ENCODE peak calls at places on chromosome 5, in seven cellular contexts. R is GM03348; A is D341Med; J is M059J; N is cardiac muscle cell; E is kidney glomerular epithelial cell; P is stimulated activated naive B cell treated with anti-CD40 and anti-IgM and Interleukin-4, amounts not matched to agents 10 μg/mL and 1 μg/mL and 100 μg/mL, for 72 hours. O is an unnamed sample.

GRCh38 chr5:81147011-81147594 is 86.0 kb upstream of the CKMT2 start:
- DNase-seq in R (no peak), A (no peak), J (no peak), N (no peak), E (no peak), P (no peak), O (no peak)

GRCh38 chr5:57684299-57684702 is 201.7 kb upstream of the ACTBL2 start:
- DNase-seq in R (no peak), A (no peak), J (peak), N (no peak), E (no peak), P (no peak), O (no peak)

GRCh38 chr5:149018909-149019443 is 43.9 kb downstream of the SH3TC2 start:
- DNase-seq in R (peak), A (no peak), J (peak), N (peak), E (no peak), P (no peak), O (no peak)

GRCh38 chr5:38422622-38423021 is 133.8 kb downstream of the LIFR start:
- DNase-seq in R (no peak), A (no peak), J (no peak), N (no peak), E (no peak), P (no peak), O (no peak)

GRCh38 chr5:115584501-115584900 is 17.8 kb downstream of the TICAM2 start:
- DNase-seq in R (no peak), A (no peak), J (peak), N (no peak), E (no peak), P (no peak), O (no peak)

GRCh38 chr5:123116757-123117156 is 27.7 kb downstream of the PRDM6 start:
- DNase-seq in R (no peak), A (no peak), J (no peak), N (no peak), E (no peak), P (no peak), O (no peak)

GRCh38 chr5:150073086-150073625 is 13.2 kb downstream of the CSF1R start:
- DNase-seq in R (no peak), A (no peak), J (no peak), N (no peak), E (no peak), P (no peak), O (no peak)

GRCh38 chr5:131195696-131196095 is 25.0 kb downstream of the LYRM7 start:
- DNase-seq in R (no peak), A (no peak), J (no peak), N (no peak), E (no peak), P (no peak), O (no peak)